ENCODE peak calls at places on chromosomes 2 and 18, in four cellular contexts. One of them, this sample, is unnamed.

GRCh38 chr2:148978736-148979135 is 59.8 kb upstream of the LYPD6B start:
- DNase-seq in A673: no peak
- DNase-seq in epithelial cell of prostate: no peak
- DNase-seq in psoas muscle: no peak
- DNase-seq in this sample: no peak

GRCh38 chr2:74178211-74179062 is at the start of gene MOB1A:
- DNase-seq in A673: peak; percentile 99
- DNase-seq in epithelial cell of prostate: peak; percentile 92
- DNase-seq in psoas muscle: peak; percentile 98
- DNase-seq in this sample: peak; percentile 96

GRCh38 chr2:131483981-131484505 is 8.1 kb downstream of the TUBA3D start:
- DNase-seq in A673: no peak
- DNase-seq in epithelial cell of prostate: no peak
- DNase-seq in psoas muscle: no peak
- DNase-seq in this sample: no peak

GRCh38 chr2:43132523-43133301 is 93.7 kb downstream of the ZFP36L2 start:
- DNase-seq in A673: no peak
- DNase-seq in epithelial cell of prostate: no peak
- DNase-seq in psoas muscle: no peak
- DNase-seq in this sample: peak; percentile 22

GRCh38 chr2:86786001-86786536 is 4.6 kb downstream of the CD8A start:
- DNase-seq in A673: no peak
- DNase-seq in epithelial cell of prostate: no peak
- DNase-seq in psoas muscle: no peak
- DNase-seq in this sample: no peak

GRCh38 chr2:206958236-206958635 is 18.9 kb downstream of the CPO start:
- DNase-seq in A673: no peak
- DNase-seq in epithelial cell of prostate: no peak
- DNase-seq in psoas muscle: no peak
- DNase-seq in this sample: no peak

GRCh38 chr2:44805391-44805790 is 136.1 kb upstream of the SIX3 start:
- DNase-seq in A673: no peak
- DNase-seq in epithelial cell of prostate: no peak
- DNase-seq in psoas muscle: no peak
- DNase-seq in this sample: no peak

GRCh38 chr18:58241877-58242276 is 197.9 kb downstream of the NEDD4L start:
- DNase-seq in A673: peak; percentile 97
- DNase-seq in epithelial cell of prostate: peak; percentile 34
- DNase-seq in psoas muscle: no peak
- DNase-seq in this sample: no peak

GRCh38 chr2:190354003-190354690 is 10.8 kb downstream of the INPP1 start:
- DNase-seq in A673: no peak
- DNase-seq in epithelial cell of prostate: peak; percentile 37
- DNase-seq in psoas muscle: no peak
- DNase-seq in this sample: no peak

GRCh38 chr18:33128581-33128980 is 311.9 kb downstream of the CCDC178 start:
- DNase-seq in A673: no peak
- DNase-seq in epithelial cell of prostate: no peak
- DNase-seq in psoas muscle: no peak
- DNase-seq in this sample: no peak

GRCh38 chr2:70709275-70709674 is 58.7 kb downstream of the ADD2 start:
- DNase-seq in A673: no peak
- DNase-seq in epithelial cell of prostate: no peak
- DNase-seq in psoas muscle: no peak
- DNase-seq in this sample: no peak

GRCh38 chr18:32086866-32087265 is 4.8 kb upstream of the RNF138 start:
- DNase-seq in A673: no peak
- DNase-seq in epithelial cell of prostate: peak; percentile 83
- DNase-seq in psoas muscle: no peak
- DNase-seq in this sample: no peak

GRCh38 chr2:16373341-16373740 is 292.3 kb downstream of the CYRIA start:
- DNase-seq in A673: no peak
- DNase-seq in epithelial cell of prostate: no peak
- DNase-seq in psoas muscle: no peak
- DNase-seq in this sample: no peak

DNA sequence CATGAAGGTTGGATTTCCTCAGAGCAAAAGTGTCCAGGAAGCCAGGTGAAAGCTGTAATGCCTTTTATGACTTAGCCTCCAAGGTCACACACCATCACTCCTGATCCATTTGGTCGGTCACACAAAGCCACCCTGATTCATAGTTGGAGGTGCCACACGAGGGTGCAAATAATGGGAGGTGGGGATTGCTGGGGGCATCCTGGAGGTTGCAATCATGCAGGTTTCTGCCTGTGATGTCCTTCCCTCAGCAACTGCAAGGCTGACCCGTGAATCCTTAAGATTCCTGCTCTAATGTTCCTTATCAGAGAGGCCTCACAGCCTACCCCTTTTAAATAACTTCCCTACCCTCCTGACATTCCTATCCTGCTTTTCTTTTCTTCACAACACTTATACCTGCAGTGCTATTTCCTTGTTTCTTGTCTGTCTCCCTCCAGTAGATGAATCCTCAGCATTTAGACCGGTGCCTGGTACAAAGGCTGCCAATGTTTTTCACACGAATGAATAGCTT is 97.1 kb downstream of the LIPG start:
- DNase-seq in A673: no peak
- DNase-seq in epithelial cell of prostate: no peak
- DNase-seq in psoas muscle: no peak
- DNase-seq in this sample: no peak
- H3K27ac ChIP-seq in A673: no peak overlapping the region
- H3K27ac ChIP-seq in epithelial cell of prostate: no peak overlapping the region
- H3K27ac ChIP-seq in psoas muscle: no peak overlapping the region
- H3K27ac ChIP-seq in this sample: no peak overlapping the region

DNA sequence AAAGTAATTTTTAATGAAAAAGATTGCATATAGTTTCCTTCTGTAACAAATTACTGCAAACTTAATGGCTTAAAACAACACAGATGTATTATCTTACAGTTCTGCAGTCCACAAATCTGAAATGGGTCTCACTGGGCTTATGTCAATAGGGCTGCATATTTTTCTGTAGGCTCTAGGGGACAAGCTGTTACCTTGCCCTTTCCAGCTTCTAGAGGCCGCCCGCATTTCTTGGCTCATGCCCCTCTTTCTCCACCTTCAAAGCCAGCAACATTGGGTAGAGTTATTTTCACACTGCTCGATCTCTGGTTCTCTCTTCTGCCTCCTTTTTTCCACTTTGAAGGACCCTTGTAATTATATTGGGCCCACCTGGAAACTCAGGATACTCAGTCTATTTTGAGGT is 16.7 kb downstream of the COPS8 start:
- DNase-seq in A673: no peak
- DNase-seq in epithelial cell of prostate: no peak
- DNase-seq in psoas muscle: peak; percentile 69
- DNase-seq in this sample: no peak
- H3K27ac ChIP-seq in A673: no peak overlapping the region
- H3K27ac ChIP-seq in epithelial cell of prostate: no peak overlapping the region
- H3K27ac ChIP-seq in psoas muscle: no peak overlapping the region
- H3K27ac ChIP-seq in this sample: no peak overlapping the region

GRCh38 chr2:164972216-164972615 is 16.9 kb upstream of the SLC38A11 start:
- DNase-seq in A673: no peak
- DNase-seq in epithelial cell of prostate: no peak
- DNase-seq in psoas muscle: no peak
- DNase-seq in this sample: no peak

GRCh38 chr2:164969909-164970690 is 14.8 kb upstream of the SLC38A11 start:
- DNase-seq in A673: no peak
- DNase-seq in epithelial cell of prostate: no peak
- DNase-seq in psoas muscle: no peak
- DNase-seq in this sample: no peak

GRCh38 chr2:164967781-164968228 is 12.5 kb upstream of the SLC38A11 start:
- DNase-seq in A673: no peak
- DNase-seq in epithelial cell of prostate: peak; percentile 100
- DNase-seq in psoas muscle: no peak
- DNase-seq in this sample: no peak

GRCh38 chr2:164964744-164965143 is 9.4 kb upstream of the SLC38A11 start:
- DNase-seq in A673: no peak
- DNase-seq in epithelial cell of prostate: no peak
- DNase-seq in psoas muscle: no peak
- DNase-seq in this sample: no peak

GRCh38 chr2:164967349-164967748 is 12.0 kb upstream of the SLC38A11 start:
- DNase-seq in A673: no peak
- DNase-seq in epithelial cell of prostate: no peak
- DNase-seq in psoas muscle: no peak
- DNase-seq in this sample: no peak
- H3K27ac ChIP-seq in A673: no peak overlapping the region
- H3K27ac ChIP-seq in epithelial cell of prostate: peak overlapping the region; percentile 60
- H3K27ac ChIP-seq in psoas muscle: no peak overlapping the region
- H3K27ac ChIP-seq in this sample: no peak overlapping the region

GRCh38 chr2:212842544-212843185 is 304.1 kb upstream of the ERBB4 start:
- DNase-seq in A673: peak; percentile 76
- DNase-seq in epithelial cell of prostate: peak; percentile 80
- DNase-seq in psoas muscle: no peak
- DNase-seq in this sample: no peak

GRCh38 chr2:212845941-212846340 is 305.5 kb downstream of the IKZF2 start:
- DNase-seq in A673: no peak
- DNase-seq in epithelial cell of prostate: peak; percentile 59
- DNase-seq in psoas muscle: no peak
- DNase-seq in this sample: no peak

GRCh38 chr2:212841426-212841825 is 302.8 kb upstream of the ERBB4 start:
- DNase-seq in A673: no peak
- DNase-seq in epithelial cell of prostate: no peak
- DNase-seq in psoas muscle: no peak
- DNase-seq in this sample: no peak

DNA sequence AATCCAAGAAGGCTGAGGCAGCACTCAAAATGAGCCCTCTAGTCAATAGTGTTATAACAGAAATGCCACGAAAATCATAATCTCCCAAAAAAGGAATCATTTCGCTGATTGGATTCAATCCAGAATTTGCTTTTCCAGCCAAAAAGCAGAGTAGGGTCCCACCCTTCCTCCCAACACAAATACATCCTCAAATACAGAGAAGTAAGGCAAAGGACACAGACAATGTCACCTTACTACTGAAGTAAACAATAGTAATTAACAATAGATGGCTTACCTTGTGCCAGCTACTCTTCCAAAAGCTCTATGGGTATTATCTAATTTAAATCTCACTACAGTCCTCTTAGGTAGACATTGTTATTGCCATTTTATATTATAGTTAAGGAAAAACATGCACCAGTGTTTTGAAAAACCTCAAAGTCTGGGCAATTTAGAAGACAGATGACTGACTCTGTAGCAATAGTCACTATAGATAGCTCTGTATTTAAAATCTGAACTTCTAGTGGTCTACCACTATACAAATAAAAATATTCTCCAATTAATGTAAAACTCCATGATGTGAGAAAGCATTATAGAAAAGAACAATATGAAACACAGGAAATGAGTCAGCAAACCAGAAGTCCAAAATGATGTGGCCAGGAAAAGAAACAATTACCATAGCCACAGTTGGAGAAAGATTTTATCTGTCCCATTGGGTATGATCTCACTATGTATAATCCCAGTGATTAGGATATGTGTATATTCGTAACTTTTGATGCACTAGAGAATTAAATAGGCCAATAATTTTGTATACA is 305.0 kb upstream of the ERBB4 start:
- DNase-seq in A673: peak; percentile 94
- DNase-seq in epithelial cell of prostate: peak; percentile 73
- DNase-seq in psoas muscle: no peak
- DNase-seq in this sample: no peak
- H3K27ac ChIP-seq in A673: peak overlapping the region; percentile 77
- H3K27ac ChIP-seq in epithelial cell of prostate: peak overlapping the region; percentile 100
- H3K27ac ChIP-seq in psoas muscle: no peak overlapping the region
- H3K27ac ChIP-seq in this sample: no peak overlapping the region